ENCODE peak calls at places on chromosomes 3 and 15, in seven cellular contexts. U, B, K, L, J, P and V are unnamed samples.

GRCh38 chr3:186361612-186362408 is at the start of gene DGKG:
- DNase-seq in L (no peak), J (no peak), U (peak), K (peak), P (no peak), B (no peak), V (peak)

GRCh38 chr3:46276497-46277099 is 34.3 kb downstream of the CCR3 start:
- DNase-seq in U (peak), B (peak), L (peak), J (peak), P (no peak), K (no peak), V (no peak)

GRCh38 chr3:107217161-107217560 is 160.1 kb upstream of the CCDC54 start:
- DNase-seq in L (no peak), K (no peak), J (no peak), P (no peak), U (no peak), B (no peak), V (no peak)

GRCh38 chr3:25433106-25433505 is 5.0 kb downstream of the RARB start:
- DNase-seq in J (no peak), B (no peak), L (no peak), U (no peak), K (no peak), P (no peak), V (no peak)

GRCh38 chr3:46971742-46972141 is 4.8 kb downstream of the CCDC12 start:
- DNase-seq in K (no peak), B (no peak), U (no peak), P (no peak), J (no peak), L (no peak), V (no peak)

GRCh38 chr3:46477145-46477544 is 12.4 kb upstream of the LTF start:
- DNase-seq in U (no peak), K (no peak), J (no peak), L (no peak), P (no peak), B (no peak), V (no peak)

GRCh38 chr15:88603885-88604284 is 17.3 kb upstream of the AEN start:
- DNase-seq in U (no peak), J (no peak), B (no peak), L (no peak), P (no peak), K (no peak), V (no peak)

GRCh38 chr3:58693929-58694850 is 27.6 kb upstream of the FAM3D start:
- DNase-seq in P (peak), J (no peak), U (no peak), L (no peak), B (no peak), K (no peak), V (no peak)

GRCh38 chr3:23539185-23539584 is 266.6 kb upstream of the UBE2E1 start:
- DNase-seq in P (no peak), L (no peak), B (no peak), K (no peak), J (no peak), U (no peak), V (no peak)

GRCh38 chr15:73014904-73015303 is 37.4 kb upstream of the NEO1 start:
- DNase-seq in K (no peak), B (no peak), P (no peak), J (no peak), U (no peak), L (no peak), V (no peak)

GRCh38 chr15:44157679-44158078 is 37.4 kb downstream of the FRMD5 start:
- DNase-seq in P (no peak), B (peak), L (no peak), K (no peak), J (no peak), U (no peak), V (no peak)

GRCh38 chr3:196141866-196142673 is 60.2 kb upstream of the TFRC start:
- DNase-seq in K (no peak), P (no peak), U (no peak), L (no peak), J (peak), B (no peak), V (no peak)

GRCh38 chr15:62824111-62824737 is 218.3 kb upstream of the TPM1 start:
- DNase-seq in K (no peak), J (no peak), P (no peak), L (no peak), U (no peak), B (no peak), V (no peak)

GRCh38 chr3:172646439-172647015 is 64.3 kb downstream of the NCEH1 start:
- DNase-seq in P (no peak), J (no peak), K (no peak), L (no peak), U (peak), B (no peak), V (no peak)

GRCh38 chr3:113241292-113242033 is 30.1 kb downstream of the BOC start:
- DNase-seq in B (no peak), J (no peak), U (peak), K (no peak), L (peak), P (no peak), V (no peak)

GRCh38 chr3:148075829-148076716 is 621.6 kb upstream of the AGTR1 start:
- DNase-seq in P (no peak), J (no peak), L (peak), K (no peak), U (peak), B (peak), V (no peak)

GRCh38 chr3:6025032-6025431 is 835.9 kb upstream of the GRM7 start:
- DNase-seq in U (no peak), K (no peak), L (no peak), J (no peak), P (peak), B (no peak), V (no peak)

GRCh38 chr3:14489641-14490040 is 50.5 kb downstream of the GRIP2 start:
- DNase-seq in U (no peak), J (no peak), P (no peak), L (no peak), K (no peak), B (no peak), V (no peak)

GRCh38 chr3:156334841-156335545 is 214.6 kb downstream of the KCNAB1 start:
- DNase-seq in P (no peak), J (no peak), K (no peak), U (no peak), L (no peak), B (no peak), V (no peak)

GRCh38 chr3:55894605-55895004 is 407.5 kb upstream of the WNT5A start:
- DNase-seq in J (no peak), K (no peak), B (no peak), U (no peak), P (no peak), L (no peak), V (no peak)

GRCh38 chr3:96319176-96319575 is 495.2 kb upstream of the EPHA6 start:
- DNase-seq in L (no peak), J (no peak), P (no peak), K (no peak), B (no peak), U (no peak), V (no peak)

GRCh38 chr3:82676356-82677026 is 915.0 kb upstream of the GBE1 start:
- DNase-seq in U (no peak), L (no peak), K (no peak), P (no peak), J (no peak), B (no peak), V (no peak)

GRCh38 chr3:140370686-140371085 is 307.2 kb upstream of the TRIM42 start:
- DNase-seq in B (no peak), K (no peak), P (no peak), J (no peak), U (no peak), L (no peak), V (no peak)

GRCh38 chr15:66163553-66163952 is 90.0 kb downstream of the MEGF11 start:
- DNase-seq in B (no peak), P (no peak), K (no peak), J (no peak), U (no peak), L (no peak), V (no peak)

GRCh38 chr15:100810229-100810628 is 69.4 kb upstream of the ALDH1A3 start:
- DNase-seq in L (no peak), B (no peak), P (no peak), J (no peak), K (no peak), U (no peak), V (no peak)

GRCh38 chr15:101478701-101479341 is 10.7 kb downstream of the PCSK6 start:
- DNase-seq in B (no peak), U (no peak), L (no peak), J (no peak), K (no peak), P (no peak), V (no peak)

GRCh38 chr3:177053107-177053506 is 144.2 kb downstream of the TBL1XR1 start:
- DNase-seq in B (no peak), J (no peak), L (no peak), U (no peak), P (no peak), K (no peak), V (no peak)

GRCh38 chr3:157573281-157573680 is 70.1 kb upstream of the VEPH1 start:
- DNase-seq in P (no peak), K (no peak), U (no peak), B (no peak), L (no peak), J (no peak), V (no peak)

GRCh38 chr3:62325896-62326295 is 47.5 kb downstream of the FEZF2 start:
- DNase-seq in J (no peak), K (no peak), P (no peak), B (no peak), L (no peak), U (no peak), V (no peak)

GRCh38 chr3:107206141-107206540 is 171.1 kb upstream of the CCDC54 start:
- DNase-seq in L (no peak), J (peak), U (peak), K (no peak), B (peak), P (no peak), V (peak)

GRCh38 chr15:89740137-89740536 is 10.9 kb downstream of the MESP1 start:
- DNase-seq in B (peak), J (peak), K (no peak), L (peak), P (peak), U (peak), V (peak)

GRCh38 chr15:36428102-36428845 is 151.2 kb upstream of the CDIN1 start:
- DNase-seq in K (no peak), P (no peak), J (peak), B (peak), U (no peak), L (peak), V (no peak)

GRCh38 chr3:45062697-45063070 is 36.6 kb downstream of the CLEC3B start:
- DNase-seq in B (no peak), K (no peak), U (no peak), J (no peak), L (no peak), P (no peak), V (no peak)
- TF ChIP-seq TAF1 in B (no peak), K (no peak), U (no peak), J (no peak), L (no peak), P (no peak), V (no peak)

DNA sequence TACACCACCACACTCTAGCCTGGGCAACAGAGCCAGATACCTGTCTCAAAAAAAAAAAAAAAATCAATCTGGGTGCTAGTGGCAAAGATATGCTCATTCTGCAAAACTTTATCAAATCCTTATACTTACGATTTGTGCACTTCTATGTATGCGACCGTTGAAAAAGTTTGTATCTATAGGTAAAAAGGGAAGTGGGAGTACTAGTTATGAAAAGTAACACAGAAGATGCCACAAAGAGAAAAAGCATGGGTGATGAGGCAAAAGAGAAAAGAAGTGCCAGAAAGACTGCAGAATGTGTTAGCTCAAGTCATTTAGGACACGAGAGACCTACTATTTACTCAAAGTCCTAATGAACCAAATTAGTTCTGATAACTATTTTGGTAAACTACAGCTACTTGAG is 407.8 kb downstream of the SHQ1 start:
- DNase-seq in P (no peak), J (no peak), B (no peak), L (no peak), U (no peak), K (no peak), V (no peak)
- TF ChIP-seq TAF1 in P (no peak), J (no peak), B (no peak), L (no peak), U (no peak), K (no peak), V (no peak)

GRCh38 chr15:31040611-31041010 is 49.2 kb upstream of the MTMR10 start:
- DNase-seq in B (no peak), L (no peak), U (no peak), P (no peak), J (no peak), K (no peak), V (no peak)

GRCh38 chr15:31037731-31038477 is 46.5 kb upstream of the MTMR10 start:
- DNase-seq in U (no peak), B (no peak), P (no peak), L (no peak), J (no peak), K (no peak), V (no peak)

GRCh38 chr15:31039961-31040360 is 48.5 kb upstream of the MTMR10 start:
- DNase-seq in K (no peak), B (no peak), J (no peak), P (no peak), L (no peak), U (no peak), V (no peak)

GRCh38 chr15:31042731-31043130 is 51.3 kb upstream of the MTMR10 start:
- DNase-seq in B (no peak), L (no peak), P (no peak), J (no peak), K (no peak), U (no peak), V (no peak)

GRCh38 chr15:31041610-31042009 is 50.2 kb upstream of the MTMR10 start:
- DNase-seq in U (no peak), L (no peak), B (no peak), J (no peak), P (no peak), K (no peak), V (no peak)
- TF ChIP-seq TAF1 in U (no peak), L (no peak), B (no peak), J (no peak), P (no peak), K (no peak), V (no peak)

DNA sequence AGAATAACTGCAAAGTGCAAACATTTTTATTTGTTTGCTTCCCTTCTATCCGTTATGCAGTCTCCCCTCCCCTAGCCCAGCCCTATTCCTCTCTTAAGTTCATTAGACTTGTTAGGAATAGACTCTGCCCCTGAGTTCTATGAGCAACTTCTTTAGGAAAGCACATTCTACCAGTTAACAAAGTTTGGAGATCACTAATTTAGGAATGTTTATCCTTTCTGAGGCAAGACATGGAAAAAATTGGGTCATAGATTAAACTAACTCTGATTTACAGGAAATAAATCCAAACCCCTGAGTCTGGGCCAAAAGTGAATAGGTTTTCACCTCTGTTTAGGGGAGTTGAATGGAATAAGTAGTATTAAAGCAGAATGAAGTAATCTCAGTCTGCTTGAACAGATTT is 34.4 kb downstream of the C3orf80 start:
- DNase-seq in J (no peak), B (no peak), L (no peak), P (no peak), U (no peak), K (no peak), V (no peak)
- TF ChIP-seq TAF1 in J (no peak), B (no peak), L (no peak), P (no peak), U (no peak), K (no peak), V (no peak)

DNA sequence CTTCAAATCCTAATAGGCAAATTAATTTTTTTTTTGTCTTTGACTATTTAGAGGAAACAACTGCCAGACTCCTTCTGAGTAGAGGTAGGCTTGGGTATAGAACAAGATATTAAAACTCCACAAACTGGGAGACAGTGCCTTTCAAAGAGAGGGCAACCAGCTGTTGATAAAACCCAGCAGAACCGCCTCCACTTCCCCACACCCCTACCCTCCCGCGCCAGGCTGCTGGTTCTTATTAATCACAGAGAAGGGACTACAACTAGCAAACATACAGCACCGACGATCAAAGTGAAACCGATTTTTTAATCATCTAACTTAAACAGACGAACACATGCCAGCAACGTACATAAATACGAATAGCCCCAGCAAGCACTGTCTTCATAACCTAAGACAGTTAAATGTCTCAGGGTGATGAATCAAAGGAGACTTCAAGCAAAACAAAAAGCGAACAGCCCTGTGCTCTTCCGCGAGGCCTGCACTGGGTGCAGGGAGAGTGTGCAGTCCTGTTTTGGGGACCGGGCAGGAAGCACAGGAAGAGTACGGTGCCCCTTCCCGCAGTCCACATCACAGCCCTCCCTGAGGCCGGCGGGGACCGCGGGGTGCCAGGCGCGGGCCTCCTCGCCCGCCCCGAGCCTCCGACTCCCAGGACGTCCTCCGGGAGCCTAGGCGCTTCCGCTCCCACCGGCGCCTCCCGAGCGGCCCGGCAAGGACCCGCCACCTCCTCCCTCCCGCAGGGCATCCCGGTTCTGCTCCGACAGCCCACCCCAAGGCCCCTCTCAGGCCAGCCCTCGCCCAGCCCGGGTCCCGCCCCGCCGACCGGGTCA is 75.1 kb upstream of the VGLL4 start:
- DNase-seq in U (peak), K (peak), L (no peak), P (no peak), B (peak), J (no peak), V (peak)
- TF ChIP-seq TAF1 in U (no peak), K (no peak), L (no peak), P (no peak), B (no peak), J (no peak), V (no peak)

DNA sequence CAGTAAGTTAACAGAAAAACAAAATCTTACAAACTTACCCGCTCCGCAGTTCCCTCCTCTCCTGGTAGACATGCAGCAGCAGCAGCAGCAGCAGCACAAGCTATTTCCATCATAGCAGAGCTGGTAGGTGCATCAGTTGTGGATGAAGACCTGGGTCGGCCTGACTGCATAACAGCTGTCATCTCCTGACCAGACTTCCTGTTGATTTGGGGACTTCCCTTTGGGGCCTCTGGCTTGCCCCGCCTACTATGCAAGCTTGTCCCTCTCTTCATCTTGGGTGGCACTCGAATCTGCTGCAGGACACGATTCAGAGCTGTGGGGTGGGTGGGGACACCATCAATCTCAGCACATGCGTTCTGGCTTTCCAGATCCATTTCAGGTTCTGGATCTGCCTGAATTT is 65.7 kb downstream of the TMCC1 start:
- DNase-seq in L (no peak), B (no peak), U (no peak), J (no peak), P (peak), K (no peak), V (no peak)
- TF ChIP-seq TAF1 in L (no peak), B (no peak), U (no peak), J (no peak), P (no peak), K (no peak), V (no peak)

GRCh38 chr3:134186391-134186790 is 64.3 kb downstream of the RYK start:
- DNase-seq in B (no peak), L (no peak), K (no peak), P (no peak), J (no peak), U (no peak), V (no peak)
- TF ChIP-seq TAF1 in B (no peak), L (no peak), K (no peak), P (no peak), J (no peak), U (no peak), V (no peak)

GRCh38 chr3:163953526-163953925 is 1124.8 kb downstream of the SI start:
- DNase-seq in J (no peak), K (no peak), B (no peak), U (no peak), L (no peak), P (no peak), V (no peak)
- TF ChIP-seq TAF1 in J (no peak), K (no peak), B (no peak), U (no peak), L (no peak), P (no peak), V (no peak)

GRCh38 chr3:114799789-114800188 is 347.3 kb downstream of the ZBTB20 start:
- DNase-seq in B (no peak), L (no peak), P (no peak), K (no peak), J (no peak), U (no peak), V (no peak)

GRCh38 chr3:114804099-114804498 is 343.0 kb downstream of the ZBTB20 start:
- DNase-seq in P (no peak), L (no peak), K (no peak), U (no peak), J (no peak), B (no peak), V (no peak)

GRCh38 chr3:114800272-114800671 is 346.8 kb downstream of the ZBTB20 start:
- DNase-seq in K (no peak), J (no peak), B (no peak), P (no peak), L (no peak), U (no peak), V (no peak)

DNA sequence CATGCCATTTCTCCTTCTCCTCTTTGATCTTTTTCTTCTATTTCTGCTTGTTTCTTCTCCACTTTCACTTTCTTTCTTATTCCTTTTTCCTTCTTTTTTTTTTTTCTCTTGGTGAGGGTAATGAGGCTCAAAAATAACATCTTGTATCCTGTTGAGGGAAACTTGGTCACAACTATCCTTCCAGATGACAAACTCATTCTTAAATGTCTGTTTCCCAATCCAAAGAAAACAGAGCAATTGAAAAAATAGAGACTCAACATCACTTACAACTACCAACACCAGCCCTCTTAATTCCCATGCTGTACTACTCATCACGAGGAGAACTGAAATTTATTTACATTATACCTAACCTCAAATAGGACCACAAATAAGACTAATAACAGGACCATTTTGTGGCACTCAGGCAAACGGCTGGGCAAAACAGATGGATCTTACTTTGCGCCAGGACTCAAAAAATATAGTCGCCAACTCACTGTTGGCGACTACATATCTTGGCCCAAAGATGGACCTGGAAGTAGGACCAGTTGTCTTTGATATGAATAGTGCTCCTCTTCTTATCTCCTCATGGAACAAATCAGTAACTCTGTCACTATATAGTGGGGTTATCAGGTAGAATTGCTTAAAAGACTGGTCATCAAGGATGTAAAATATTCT is 343.9 kb downstream of the ZBTB20 start:
- DNase-seq in B (no peak), P (no peak), J (no peak), K (no peak), U (no peak), L (no peak), V (no peak)
- TF ChIP-seq TAF1 in B (no peak), P (no peak), J (no peak), K (no peak), U (no peak), L (no peak), V (no peak)

GRCh38 chr3:138974467-138974866 is 27.4 kb downstream of the FOXL2NB start:
- DNase-seq in J (no peak), B (no peak), P (no peak), L (no peak), K (no peak), U (no peak), V (no peak)
- TF ChIP-seq TAF1 in J (no peak), B (no peak), P (no peak), L (no peak), K (no peak), U (no peak), V (no peak)